ENCODE peak calls at places on chromosomes 11 and 22, in four cellular contexts. One of them, this sample, is unnamed.

GRCh38 chr11:33444835-33445594 is 187.8 kb downstream of the HIPK3 start:
- DNase-seq in HCT116: no peak
- DNase-seq in GM23338: no peak
- DNase-seq in MM.1S: no peak
- DNase-seq in this sample: no peak

GRCh38 chr11:17722000-17722643 is 2.8 kb downstream of the MYOD1 start:
- DNase-seq in HCT116: peak
- DNase-seq in MM.1S: no peak
- DNase-seq in GM23338: peak
- DNase-seq in this sample: no peak

GRCh38 chr11:62104816-62105610 is 18.8 kb upstream of the INCENP start:
- DNase-seq in HCT116: no peak
- DNase-seq in MM.1S: no peak
- DNase-seq in GM23338: no peak
- DNase-seq in this sample: no peak

GRCh38 chr11:26820739-26821138 is 98.9 kb upstream of the SLC5A12 start:
- DNase-seq in MM.1S: no peak
- DNase-seq in GM23338: no peak
- DNase-seq in HCT116: no peak
- DNase-seq in this sample: no peak

GRCh38 chr11:45551181-45551580 is 114.2 kb downstream of the CHST1 start:
- DNase-seq in GM23338: no peak
- DNase-seq in HCT116: no peak
- DNase-seq in MM.1S: no peak
- DNase-seq in this sample: no peak

GRCh38 chr22:35563211-35563610 is 22.6 kb downstream of the RASD2 start:
- DNase-seq in HCT116: no peak
- DNase-seq in GM23338: peak
- DNase-seq in MM.1S: no peak
- DNase-seq in this sample: no peak

GRCh38 chr22:38413085-38414008 is 41.7 kb downstream of the KCNJ4 start:
- DNase-seq in GM23338: no peak
- DNase-seq in MM.1S: no peak
- DNase-seq in HCT116: no peak
- DNase-seq in this sample: no peak

GRCh38 chr11:129251067-129251466 is 58.9 kb upstream of the ARHGAP32 start:
- DNase-seq in GM23338: no peak
- DNase-seq in HCT116: no peak
- DNase-seq in MM.1S: no peak
- DNase-seq in this sample: no peak

GRCh38 chr22:28030442-28030841 is 111.4 kb upstream of the PITPNB start:
- DNase-seq in HCT116: no peak
- DNase-seq in MM.1S: no peak
- DNase-seq in GM23338: no peak
- DNase-seq in this sample: no peak

GRCh38 chr22:39996732-39997131 is 2.0 kb downstream of the FAM83F start:
- DNase-seq in GM23338: no peak
- DNase-seq in MM.1S: no peak
- DNase-seq in HCT116: no peak
- DNase-seq in this sample: no peak

GRCh38 chr22:45082795-45083194 is 73.0 kb upstream of the PHF21B start:
- DNase-seq in MM.1S: no peak
- DNase-seq in HCT116: no peak
- DNase-seq in GM23338: peak
- DNase-seq in this sample: no peak

GRCh38 chr22:48682517-48682916 is 1145.2 kb downstream of the BRD1 start:
- DNase-seq in GM23338: no peak
- DNase-seq in MM.1S: no peak
- DNase-seq in HCT116: no peak
- DNase-seq in this sample: no peak

GRCh38 chr11:19276859-19277808 is 36.4 kb upstream of the E2F8 start:
- DNase-seq in HCT116: no peak
- DNase-seq in MM.1S: no peak
- DNase-seq in GM23338: no peak
- DNase-seq in this sample: no peak

GRCh38 chr22:19867617-19868016 is 12.9 kb upstream of the GNB1L start:
- DNase-seq in GM23338: no peak
- DNase-seq in MM.1S: no peak
- DNase-seq in HCT116: no peak
- DNase-seq in this sample: no peak

GRCh38 chr11:72039108-72039850 is 40.6 kb downstream of the IL18BP start:
- DNase-seq in HCT116: no peak
- DNase-seq in GM23338: peak
- DNase-seq in MM.1S: no peak
- DNase-seq in this sample: no peak

GRCh38 chr11:77094841-77095365 is 7.7 kb upstream of the OMP start:
- DNase-seq in GM23338: no peak
- DNase-seq in MM.1S: no peak
- DNase-seq in HCT116: no peak
- DNase-seq in this sample: no peak

GRCh38 chr11:119805663-119806062 is 76.7 kb upstream of the NECTIN1 start:
- DNase-seq in GM23338: no peak
- DNase-seq in HCT116: no peak
- DNase-seq in MM.1S: no peak
- DNase-seq in this sample: no peak

GRCh38 chr22:28015056-28015445 is 96.0 kb upstream of the PITPNB start:
- DNase-seq in HCT116: no peak
- DNase-seq in GM23338: no peak
- DNase-seq in MM.1S: no peak
- DNase-seq in this sample: no peak

GRCh38 chr11:26522912-26523610 is 49.0 kb downstream of the MUC15 start:
- DNase-seq in HCT116: no peak
- DNase-seq in GM23338: peak
- DNase-seq in MM.1S: peak
- DNase-seq in this sample: no peak

GRCh38 chr11:75346912-75347647 is 4.4 kb downstream of the ARRB1 start:
- DNase-seq in GM23338: no peak
- DNase-seq in MM.1S: no peak
- DNase-seq in HCT116: no peak
- DNase-seq in this sample: no peak

GRCh38 chr22:37546436-37547248 is 13.6 kb upstream of the CDC42EP1 start:
- DNase-seq in MM.1S: no peak
- DNase-seq in HCT116: no peak
- DNase-seq in GM23338: peak
- DNase-seq in this sample: no peak

GRCh38 chr22:50711446-50712340 is 26.3 kb upstream of the ACR start:
- DNase-seq in HCT116: no peak
- DNase-seq in MM.1S: no peak
- DNase-seq in GM23338: no peak
- DNase-seq in this sample: no peak

GRCh38 chr11:85089654-85090053 is 537.5 kb downstream of the DLG2 start:
- DNase-seq in GM23338: no peak
- DNase-seq in MM.1S: no peak
- DNase-seq in HCT116: no peak
- DNase-seq in this sample: no peak

GRCh38 chr22:45777046-45777851 is 105.6 kb downstream of the ATXN10 start:
- DNase-seq in MM.1S: no peak
- DNase-seq in HCT116: no peak
- DNase-seq in GM23338: no peak
- DNase-seq in this sample: no peak

GRCh38 chr11:61297341-61297740 is 2.2 kb upstream of the VWCE start:
- DNase-seq in MM.1S: no peak
- DNase-seq in GM23338: no peak
- DNase-seq in HCT116: no peak
- DNase-seq in this sample: no peak

GRCh38 chr11:2190670-2191471 is 19.3 kb upstream of the TH start:
- DNase-seq in MM.1S: no peak
- DNase-seq in HCT116: no peak
- DNase-seq in GM23338: no peak
- DNase-seq in this sample: peak

GRCh38 chr11:134752526-134752925 is 340.5 kb upstream of the B3GAT1 start:
- DNase-seq in MM.1S: no peak
- DNase-seq in HCT116: no peak
- DNase-seq in GM23338: no peak
- DNase-seq in this sample: no peak

GRCh38 chr11:34363363-34364084 is 5.7 kb upstream of the ABTB2 start:
- DNase-seq in MM.1S: no peak
- DNase-seq in HCT116: no peak
- DNase-seq in GM23338: no peak
- DNase-seq in this sample: no peak

GRCh38 chr11:70387564-70387963 is 10.8 kb upstream of the CTTN start:
- DNase-seq in GM23338: no peak
- DNase-seq in MM.1S: no peak
- DNase-seq in HCT116: no peak
- DNase-seq in this sample: no peak

GRCh38 chr11:72582206-72583176 is 91.7 kb downstream of the PDE2A start:
- DNase-seq in GM23338: no peak
- DNase-seq in HCT116: no peak
- DNase-seq in MM.1S: no peak
- DNase-seq in this sample: no peak

GRCh38 chr11:28107331-28107725 is 628 bp downstream of the KIF18A start:
- DNase-seq in HCT116: no peak
- DNase-seq in MM.1S: peak
- DNase-seq in GM23338: peak
- DNase-seq in this sample: no peak

GRCh38 chr11:129190087-129190486 is 2.0 kb downstream of the ARHGAP32 start:
- DNase-seq in GM23338: no peak
- DNase-seq in HCT116: no peak
- DNase-seq in MM.1S: no peak
- DNase-seq in this sample: no peak

GRCh38 chr11:121763526-121763925 is 310.8 kb upstream of the SORL1-AS1 start:
- DNase-seq in MM.1S: peak
- DNase-seq in HCT116: no peak
- DNase-seq in GM23338: no peak
- DNase-seq in this sample: no peak

GRCh38 chr11:86719781-86720463 is 47.5 kb upstream of the ME3 start:
- DNase-seq in MM.1S: no peak
- DNase-seq in HCT116: no peak
- DNase-seq in GM23338: no peak
- DNase-seq in this sample: no peak
- H3K27ac ChIP-seq in MM.1S: no peak
- H3K27ac ChIP-seq in HCT116: no peak
- H3K27ac ChIP-seq in GM23338: no peak
- H3K27ac ChIP-seq in this sample: peak

DNA sequence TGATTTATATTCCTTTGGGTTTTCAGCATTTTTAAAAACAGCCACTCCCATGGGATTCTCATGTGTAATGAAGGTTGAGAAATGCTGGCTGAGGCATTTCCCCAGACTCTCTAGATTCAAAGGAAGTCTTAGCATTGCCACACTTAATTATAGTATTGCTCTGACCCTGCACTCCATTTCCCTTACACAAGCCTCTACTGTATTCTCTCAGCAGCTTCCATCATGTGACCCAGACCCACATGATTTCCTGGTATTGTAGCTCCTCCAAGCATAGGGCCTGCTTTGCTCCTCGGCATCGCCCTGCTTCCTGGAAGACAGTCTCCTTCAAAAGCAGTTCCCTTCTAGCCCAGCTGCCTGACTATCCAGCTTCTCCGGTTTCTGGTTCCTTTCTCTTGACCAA is 261.5 kb downstream of the LARGE1 start:
- DNase-seq in GM23338: no peak
- DNase-seq in MM.1S: no peak
- DNase-seq in HCT116: no peak
- DNase-seq in this sample: no peak
- H3K4me2 ChIP-seq in GM23338: no peak
- H3K4me2 ChIP-seq in MM.1S: no peak
- H3K4me2 ChIP-seq in HCT116: no peak
- H3K4me2 ChIP-seq in this sample: no peak

GRCh38 chr11:65418431-65418680 is 4.2 kb upstream of the NEAT1 start:
- DNase-seq in MM.1S: peak
- DNase-seq in GM23338: no peak
- DNase-seq in HCT116: no peak
- DNase-seq in this sample: no peak

GRCh38 chr11:65419773-65420481 is 2.7 kb upstream of the NEAT1 start:
- DNase-seq in HCT116: peak
- DNase-seq in MM.1S: peak
- DNase-seq in GM23338: peak
- DNase-seq in this sample: no peak

GRCh38 chr11:65420506-65421203 is 1.9 kb upstream of the NEAT1 start:
- DNase-seq in GM23338: no peak
- DNase-seq in HCT116: no peak
- DNase-seq in MM.1S: peak
- DNase-seq in this sample: no peak

GRCh38 chr11:65418681-65419459 is 3.7 kb upstream of the NEAT1 start:
- DNase-seq in MM.1S: peak
- DNase-seq in HCT116: peak
- DNase-seq in GM23338: peak
- DNase-seq in this sample: peak

DNA sequence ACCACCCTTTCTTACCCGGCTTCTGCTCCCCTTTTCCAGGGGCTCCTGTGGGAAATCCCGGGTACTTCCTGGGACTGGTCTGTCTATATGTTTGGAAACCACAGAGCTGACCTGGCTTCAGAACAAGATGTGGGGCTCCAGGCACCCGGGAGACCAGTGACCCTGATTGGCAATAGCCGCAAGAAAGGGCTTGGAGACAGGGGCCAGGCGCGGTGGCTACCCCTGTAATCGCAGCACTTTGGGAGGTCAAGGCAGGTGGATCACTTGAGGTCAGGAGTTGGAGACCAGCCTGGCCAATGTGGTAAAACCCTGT is 3.2 kb upstream of the NEAT1 start:
- DNase-seq in HCT116: no peak
- DNase-seq in GM23338: no peak
- DNase-seq in MM.1S: no peak
- DNase-seq in this sample: no peak
- H3K27ac ChIP-seq in HCT116: peak
- H3K27ac ChIP-seq in GM23338: peak
- H3K27ac ChIP-seq in MM.1S: peak
- H3K27ac ChIP-seq in this sample: peak

DNA sequence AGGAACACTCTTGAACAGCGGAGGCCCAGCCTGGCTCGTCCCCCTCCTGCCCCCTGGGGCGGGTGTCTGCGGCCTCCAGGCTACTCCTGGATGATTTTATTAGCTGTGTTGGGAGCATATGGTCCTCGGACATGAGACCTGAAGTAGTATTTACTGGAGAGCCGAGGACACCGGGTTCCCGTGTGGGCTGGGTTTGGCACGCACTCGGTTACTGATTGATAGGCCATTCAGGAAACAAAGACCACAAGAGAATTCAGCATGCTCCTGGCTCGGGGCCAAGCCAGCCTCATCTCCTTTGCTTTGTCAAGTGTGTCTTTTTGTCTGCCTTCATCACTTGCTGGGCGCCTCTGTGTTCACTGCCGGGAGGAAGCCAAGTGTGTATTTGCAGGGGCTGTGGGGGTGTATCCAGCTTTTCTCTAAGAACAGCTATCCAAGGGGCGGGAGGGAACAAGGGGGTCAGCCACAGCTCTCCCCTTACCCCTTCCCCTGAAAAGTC is 9.7 kb downstream of the FXYD2 start:
- DNase-seq in GM23338: no peak
- DNase-seq in MM.1S: peak
- DNase-seq in HCT116: no peak
- DNase-seq in this sample: no peak
- H3K4me2 ChIP-seq in GM23338: no peak
- H3K4me2 ChIP-seq in MM.1S: peak
- H3K4me2 ChIP-seq in HCT116: no peak
- H3K4me2 ChIP-seq in this sample: no peak

DNA sequence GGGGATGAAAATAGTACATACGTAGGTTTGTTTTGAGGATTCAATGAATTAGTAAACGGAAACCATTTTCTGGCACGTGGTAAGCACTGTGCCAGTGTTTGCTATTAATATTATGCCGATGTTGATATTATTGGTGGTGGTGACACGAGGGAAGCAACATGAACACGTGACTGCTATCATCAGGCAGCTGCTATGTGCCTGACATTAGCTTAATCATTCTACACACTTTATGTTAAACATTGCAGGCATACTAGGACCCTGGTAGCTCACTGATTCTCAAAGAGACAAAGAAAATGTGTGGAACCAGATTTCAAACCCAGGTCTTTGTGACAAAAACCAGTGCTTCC is 656 bp downstream of the SRRD start:
- DNase-seq in HCT116: no peak
- DNase-seq in GM23338: peak
- DNase-seq in MM.1S: peak
- DNase-seq in this sample: no peak
- H3K27ac ChIP-seq in HCT116: peak
- H3K27ac ChIP-seq in GM23338: peak
- H3K27ac ChIP-seq in MM.1S: peak
- H3K27ac ChIP-seq in this sample: no peak

This sample was measured in neuronal stem cell.